ENCODE peak calls at places on chromosomes 16 and 17, in four cellular contexts. H is CD4-positive, CD25-positive, alpha-beta regulatory T cell; E is activated CD4-positive, alpha-beta T cell treated with anti-CD3 and anti-CD28 coated beads, Interleukin-2, amount 50 U/mL, for 48 hours; P is neuronal stem cell. T is an unnamed sample.

GRCh38 chr16:86956437-86956836 is 360.8 kb downstream of the C16orf95 start:
- DNase-seq in H (no peak), E (no peak), P (no peak), T (no peak)

GRCh38 chr17:74110467-74110866 is 93.0 kb upstream of the RPL38 start:
- DNase-seq in P (peak), E (no peak), H (no peak), T (no peak)

GRCh38 chr17:596763-597644 is 117.6 kb downstream of the VPS53 start:
- DNase-seq in E (peak), P (no peak), H (no peak), T (no peak)

GRCh38 chr16:56744996-56745640 is 15.2 kb downstream of the NUP93 start:
- DNase-seq in H (no peak), E (no peak), P (no peak), T (no peak)

GRCh38 chr16:88853336-88853941 is 3.3 kb downstream of the GALNS start:
- DNase-seq in P (no peak), H (no peak), E (no peak), T (no peak)

GRCh38 chr16:4290236-4290830 is 17.5 kb upstream of the TFAP4 start:
- DNase-seq in P (no peak), E (no peak), H (no peak), T (no peak)

GRCh38 chr17:65103896-65104295 is 33.3 kb upstream of the RGS9 start:
- DNase-seq in P (no peak), H (no peak), E (no peak), T (no peak)

GRCh38 chr16:68450741-68451140 is 2.4 kb upstream of the SMPD3 start:
- DNase-seq in P (no peak), H (no peak), E (no peak), T (no peak)

GRCh38 chr16:29734826-29735225 is 11.0 kb downstream of the C16orf54 start:
- DNase-seq in E (no peak), H (no peak), P (no peak), T (no peak)

GRCh38 chr16:13435873-13436474 is 484.0 kb upstream of the ERCC4 start:
- DNase-seq in P (no peak), H (no peak), E (no peak), T (no peak)

GRCh38 chr16:75304521-75305363 is 53.3 kb upstream of the BCAR1 start:
- DNase-seq in E (peak), P (no peak), H (no peak), T (peak)

GRCh38 chr17:4721203-4722135 is 9.8 kb upstream of the MED11 start:
- DNase-seq in E (no peak), P (no peak), H (peak), T (peak)

GRCh38 chr16:84720180-84720579 is 20.4 kb downstream of the USP10 start:
- DNase-seq in H (no peak), E (no peak), P (no peak), T (no peak)

GRCh38 chr17:19341641-19342610 is 20.6 kb downstream of the B9D1 start:
- DNase-seq in E (no peak), P (no peak), H (no peak), T (no peak)

GRCh38 chr16:2415085-2415484 is 14.2 kb upstream of the CCNF start:
- DNase-seq in E (no peak), P (no peak), H (no peak), T (no peak)

GRCh38 chr17:49216953-49217650 is 6.6 kb downstream of the ABI3 start:
- DNase-seq in P (no peak), E (no peak), H (no peak), T (no peak)

GRCh38 chr17:16250635-16251034 is 33.6 kb downstream of the PIGL start:
- DNase-seq in H (no peak), E (no peak), P (no peak), T (no peak)

GRCh38 chr17:28878981-28879380 is 18.6 kb downstream of the FLOT2 start:
- DNase-seq in E (peak), P (no peak), H (peak), T (no peak)

GRCh38 chr16:55812951-55813350 is 19.9 kb downstream of the CES1 start:
- DNase-seq in E (no peak), P (no peak), H (no peak), T (no peak)

GRCh38 chr17:75557075-75557851 is 30.3 kb upstream of the MYO15B start:
- DNase-seq in E (no peak), H (no peak), P (no peak), T (peak)

GRCh38 chr17:83036666-83037065 is 42.7 kb upstream of the METRNL start:
- DNase-seq in E (no peak), P (no peak), H (no peak), T (peak)

GRCh38 chr17:74394275-74394950 is 27.1 kb downstream of the GPR142 start:
- DNase-seq in H (no peak), E (no peak), P (no peak), T (no peak)

GRCh38 chr17:80743181-80743771 is 198.6 kb downstream of the RPTOR start:
- DNase-seq in P (no peak), E (peak), H (peak), T (no peak)

T was measured in left lobe of liver.